ENCODE peak calls at places on chromosomes 1 and 21, in seven cellular contexts. One of them, this sample, is unnamed.

GRCh38 chr1:175840787-175841186 is 97.4 kb upstream of the TNR start:
- DNase-seq in NCI-H1105 treated with DMSO at 0.1 percent for 48 hours: no peak
- DNase-seq in NCI-H774: no peak
- DNase-seq in AG08395: no peak
- DNase-seq in BE2C: no peak
- DNase-seq in hepatocyte: no peak
- DNase-seq in germinal center: no peak
- DNase-seq in this sample: peak; percentile 44

GRCh38 chr1:118082984-118083383 is 102.0 kb downstream of the SPAG17 start:
- DNase-seq in AG08395: no peak
- DNase-seq in hepatocyte: no peak
- DNase-seq in germinal center: no peak
- DNase-seq in NCI-H774: no peak
- DNase-seq in BE2C: no peak
- DNase-seq in NCI-H1105 treated with DMSO at 0.1 percent for 48 hours: no peak
- DNase-seq in this sample: no peak

GRCh38 chr1:194055545-194055944 is 869.1 kb upstream of the B3GALT2 start:
- DNase-seq in hepatocyte: no peak
- DNase-seq in NCI-H1105 treated with DMSO at 0.1 percent for 48 hours: no peak
- DNase-seq in BE2C: no peak
- DNase-seq in NCI-H774: no peak
- DNase-seq in AG08395: no peak
- DNase-seq in germinal center: no peak
- DNase-seq in this sample: no peak

GRCh38 chr1:229258031-229258850 is 12.7 kb upstream of the RAB4A start:
- DNase-seq in AG08395: peak; percentile 76
- DNase-seq in NCI-H774: peak; percentile 33
- DNase-seq in germinal center: peak; percentile 46
- DNase-seq in NCI-H1105 treated with DMSO at 0.1 percent for 48 hours: peak; percentile 31
- DNase-seq in hepatocyte: peak; percentile 81
- DNase-seq in BE2C: peak; percentile 68
- DNase-seq in this sample: peak; percentile 31

GRCh38 chr1:227887697-227888403 is 59.9 kb downstream of the WNT9A start:
- DNase-seq in BE2C: no peak
- DNase-seq in NCI-H774: no peak
- DNase-seq in germinal center: peak; percentile 64
- DNase-seq in AG08395: no peak
- DNase-seq in NCI-H1105 treated with DMSO at 0.1 percent for 48 hours: no peak
- DNase-seq in hepatocyte: peak; percentile 67
- DNase-seq in this sample: peak; percentile 30

GRCh38 chr1:21663251-21663950 is 5.8 kb downstream of the RAP1GAP start:
- DNase-seq in AG08395: no peak
- DNase-seq in BE2C: no peak
- DNase-seq in NCI-H774: no peak
- DNase-seq in NCI-H1105 treated with DMSO at 0.1 percent for 48 hours: no peak
- DNase-seq in germinal center: no peak
- DNase-seq in hepatocyte: no peak
- DNase-seq in this sample: no peak

GRCh38 chr1:241336335-241336734 is 20.7 kb downstream of the RGS7 start:
- DNase-seq in AG08395: no peak
- DNase-seq in NCI-H774: no peak
- DNase-seq in BE2C: no peak
- DNase-seq in NCI-H1105 treated with DMSO at 0.1 percent for 48 hours: no peak
- DNase-seq in hepatocyte: peak; percentile 10
- DNase-seq in germinal center: no peak
- DNase-seq in this sample: no peak

GRCh38 chr1:42168798-42169197 is 4.3 kb upstream of the GUCA2A start:
- DNase-seq in germinal center: no peak
- DNase-seq in BE2C: no peak
- DNase-seq in NCI-H1105 treated with DMSO at 0.1 percent for 48 hours: peak; percentile 56
- DNase-seq in hepatocyte: no peak
- DNase-seq in AG08395: no peak
- DNase-seq in NCI-H774: no peak
- DNase-seq in this sample: peak; percentile 80

GRCh38 chr1:21346304-21347071 is 56.2 kb upstream of the ECE1 start:
- DNase-seq in NCI-H774: no peak
- DNase-seq in AG08395: no peak
- DNase-seq in NCI-H1105 treated with DMSO at 0.1 percent for 48 hours: no peak
- DNase-seq in germinal center: no peak
- DNase-seq in hepatocyte: no peak
- DNase-seq in BE2C: no peak
- DNase-seq in this sample: no peak

GRCh38 chr1:208189716-208190115 is 54.5 kb downstream of the PLXNA2 start:
- DNase-seq in hepatocyte: no peak
- DNase-seq in germinal center: no peak
- DNase-seq in BE2C: no peak
- DNase-seq in NCI-H1105 treated with DMSO at 0.1 percent for 48 hours: no peak
- DNase-seq in AG08395: no peak
- DNase-seq in NCI-H774: no peak
- DNase-seq in this sample: no peak

GRCh38 chr1:67393240-67393639 is 37.0 kb downstream of the SERBP1 start:
- DNase-seq in BE2C: no peak
- DNase-seq in hepatocyte: peak; percentile 10
- DNase-seq in AG08395: no peak
- DNase-seq in germinal center: no peak
- DNase-seq in NCI-H774: no peak
- DNase-seq in NCI-H1105 treated with DMSO at 0.1 percent for 48 hours: no peak
- DNase-seq in this sample: no peak

GRCh38 chr1:5757177-5757820 is 234.9 kb downstream of the NPHP4 start:
- DNase-seq in AG08395: no peak
- DNase-seq in germinal center: no peak
- DNase-seq in NCI-H774: no peak
- DNase-seq in hepatocyte: no peak
- DNase-seq in NCI-H1105 treated with DMSO at 0.1 percent for 48 hours: no peak
- DNase-seq in BE2C: no peak
- DNase-seq in this sample: no peak

GRCh38 chr1:59994302-59995198 is 68.0 kb upstream of the CYP2J2 start:
- DNase-seq in AG08395: peak; percentile 69
- DNase-seq in germinal center: no peak
- DNase-seq in NCI-H774: no peak
- DNase-seq in BE2C: no peak
- DNase-seq in NCI-H1105 treated with DMSO at 0.1 percent for 48 hours: no peak
- DNase-seq in hepatocyte: peak; percentile 26
- DNase-seq in this sample: no peak

GRCh38 chr1:58898739-58899580 is 115.1 kb upstream of the JUN start:
- DNase-seq in BE2C: peak; percentile 80
- DNase-seq in NCI-H774: no peak
- DNase-seq in NCI-H1105 treated with DMSO at 0.1 percent for 48 hours: no peak
- DNase-seq in hepatocyte: peak; percentile 90
- DNase-seq in germinal center: no peak
- DNase-seq in AG08395: no peak
- DNase-seq in this sample: no peak

GRCh38 chr1:15290382-15290781 is 43.4 kb downstream of the FHAD1 start:
- DNase-seq in NCI-H774: no peak
- DNase-seq in BE2C: no peak
- DNase-seq in AG08395: no peak
- DNase-seq in germinal center: no peak
- DNase-seq in hepatocyte: no peak
- DNase-seq in NCI-H1105 treated with DMSO at 0.1 percent for 48 hours: no peak
- DNase-seq in this sample: no peak

GRCh38 chr1:94633051-94633450 is 91.5 kb upstream of the F3 start:
- DNase-seq in BE2C: no peak
- DNase-seq in hepatocyte: no peak
- DNase-seq in AG08395: peak; percentile 63
- DNase-seq in NCI-H1105 treated with DMSO at 0.1 percent for 48 hours: no peak
- DNase-seq in germinal center: no peak
- DNase-seq in NCI-H774: no peak
- DNase-seq in this sample: no peak

GRCh38 chr1:245687129-245687635 is 532.4 kb downstream of the KIF26B start:
- DNase-seq in AG08395: no peak
- DNase-seq in BE2C: no peak
- DNase-seq in hepatocyte: no peak
- DNase-seq in germinal center: no peak
- DNase-seq in NCI-H1105 treated with DMSO at 0.1 percent for 48 hours: no peak
- DNase-seq in NCI-H774: no peak
- DNase-seq in this sample: no peak

GRCh38 chr1:17633654-17634053 is 94.2 kb downstream of the ARHGEF10L start:
- DNase-seq in AG08395: peak; percentile 94
- DNase-seq in BE2C: no peak
- DNase-seq in NCI-H774: no peak
- DNase-seq in germinal center: no peak
- DNase-seq in NCI-H1105 treated with DMSO at 0.1 percent for 48 hours: no peak
- DNase-seq in hepatocyte: no peak
- DNase-seq in this sample: no peak

GRCh38 chr1:151147132-151147503 is 687 bp upstream of the SEMA6C start:
- DNase-seq in NCI-H1105 treated with DMSO at 0.1 percent for 48 hours: no peak
- DNase-seq in NCI-H774: no peak
- DNase-seq in AG08395: no peak
- DNase-seq in BE2C: no peak
- DNase-seq in germinal center: no peak
- DNase-seq in hepatocyte: peak; percentile 31
- DNase-seq in this sample: no peak

GRCh38 chr1:7469255-7469938 is 301.7 kb upstream of the VAMP3 start:
- DNase-seq in BE2C: peak; percentile 51
- DNase-seq in hepatocyte: no peak
- DNase-seq in NCI-H1105 treated with DMSO at 0.1 percent for 48 hours: no peak
- DNase-seq in NCI-H774: no peak
- DNase-seq in germinal center: no peak
- DNase-seq in AG08395: peak; percentile 92
- DNase-seq in this sample: no peak

GRCh38 chr21:37273440-37273839 is 6.3 kb upstream of the VPS26C start:
- DNase-seq in NCI-H774: no peak
- DNase-seq in germinal center: no peak
- DNase-seq in BE2C: no peak
- DNase-seq in NCI-H1105 treated with DMSO at 0.1 percent for 48 hours: no peak
- DNase-seq in hepatocyte: no peak
- DNase-seq in AG08395: no peak
- DNase-seq in this sample: no peak

GRCh38 chr21:42302292-42302650 is 12.9 kb downstream of the TFF3 start:
- DNase-seq in NCI-H1105 treated with DMSO at 0.1 percent for 48 hours: no peak
- DNase-seq in BE2C: peak; percentile 47
- DNase-seq in NCI-H774: no peak
- DNase-seq in AG08395: no peak
- DNase-seq in hepatocyte: no peak
- DNase-seq in germinal center: no peak
- DNase-seq in this sample: no peak

GRCh38 chr1:9901148-9902059 is 8.7 kb downstream of the CTNNBIP1 start:
- DNase-seq in hepatocyte: no peak
- DNase-seq in NCI-H774: no peak
- DNase-seq in BE2C: no peak
- DNase-seq in AG08395: no peak
- DNase-seq in NCI-H1105 treated with DMSO at 0.1 percent for 48 hours: no peak
- DNase-seq in germinal center: no peak
- DNase-seq in this sample: no peak

GRCh38 chr1:58687516-58687915 is 12.3 kb downstream of the MYSM1 start:
- DNase-seq in AG08395: no peak
- DNase-seq in BE2C: peak; percentile 24
- DNase-seq in NCI-H1105 treated with DMSO at 0.1 percent for 48 hours: no peak
- DNase-seq in hepatocyte: peak; percentile 5
- DNase-seq in germinal center: no peak
- DNase-seq in NCI-H774: no peak
- DNase-seq in this sample: no peak

GRCh38 chr21:42021751-42022430 is 11.7 kb upstream of the ZBTB21 start:
- DNase-seq in germinal center: no peak
- DNase-seq in BE2C: no peak
- DNase-seq in AG08395: no peak
- DNase-seq in NCI-H774: no peak
- DNase-seq in hepatocyte: no peak
- DNase-seq in NCI-H1105 treated with DMSO at 0.1 percent for 48 hours: no peak
- DNase-seq in this sample: peak; percentile 38

GRCh38 chr21:45333583-45334121 is 46.0 kb upstream of the POFUT2 start:
- DNase-seq in BE2C: peak; percentile 5
- DNase-seq in germinal center: no peak
- DNase-seq in hepatocyte: no peak
- DNase-seq in NCI-H1105 treated with DMSO at 0.1 percent for 48 hours: no peak
- DNase-seq in NCI-H774: no peak
- DNase-seq in AG08395: no peak
- DNase-seq in this sample: no peak

GRCh38 chr1:88188038-88188437 is 496.0 kb upstream of the PKN2 start:
- DNase-seq in germinal center: no peak
- DNase-seq in BE2C: no peak
- DNase-seq in hepatocyte: no peak
- DNase-seq in NCI-H774: no peak
- DNase-seq in NCI-H1105 treated with DMSO at 0.1 percent for 48 hours: no peak
- DNase-seq in AG08395: no peak
- DNase-seq in this sample: no peak

GRCh38 chr1:43329995-43330751 is 7.4 kb upstream of the MPL start:
- DNase-seq in AG08395: peak; percentile 87
- DNase-seq in NCI-H1105 treated with DMSO at 0.1 percent for 48 hours: no peak
- DNase-seq in BE2C: peak; percentile 38
- DNase-seq in hepatocyte: peak; percentile 57
- DNase-seq in germinal center: no peak
- DNase-seq in NCI-H774: no peak
- DNase-seq in this sample: no peak

GRCh38 chr1:1442069-1442770 is 6.7 kb downstream of the VWA1 start:
- DNase-seq in NCI-H774: no peak
- DNase-seq in BE2C: peak; percentile 15
- DNase-seq in hepatocyte: no peak
- DNase-seq in NCI-H1105 treated with DMSO at 0.1 percent for 48 hours: no peak
- DNase-seq in germinal center: peak; percentile 1
- DNase-seq in AG08395: peak; percentile 1
- DNase-seq in this sample: no peak

GRCh38 chr1:96487961-96488360 is 233.6 kb upstream of the PTBP2 start:
- DNase-seq in AG08395: no peak
- DNase-seq in NCI-H1105 treated with DMSO at 0.1 percent for 48 hours: no peak
- DNase-seq in hepatocyte: no peak
- DNase-seq in BE2C: no peak
- DNase-seq in NCI-H774: no peak
- DNase-seq in germinal center: no peak
- DNase-seq in this sample: no peak